ENCODE peak calls at places on chromosomes 6 and 20, in four cellular contexts. One of them, this sample, is unnamed.

GRCh38 chr20:17062712-17063111 is 164.1 kb upstream of the PCSK2 start:
- DNase-seq in K562: no peak
- DNase-seq in HL-60: no peak
- DNase-seq in GM12878: no peak
- DNase-seq in this sample: no peak

GRCh38 chr6:82123632-82124031 is 123.9 kb downstream of the IBTK start:
- DNase-seq in K562: no peak
- DNase-seq in GM12878: no peak
- DNase-seq in HL-60: no peak
- DNase-seq in this sample: no peak

GRCh38 chr6:45491048-45491447 is 113.3 kb upstream of the SUPT3H start:
- DNase-seq in K562: no peak
- DNase-seq in HL-60: no peak
- DNase-seq in GM12878: no peak
- DNase-seq in this sample: no peak

GRCh38 chr20:32731882-32732266 is 11.4 kb downstream of the COMMD7 start:
- DNase-seq in HL-60: peak; percentile 61
- DNase-seq in GM12878: no peak
- DNase-seq in K562: no peak
- DNase-seq in this sample: no peak

GRCh38 chr20:34967421-34967820 is 11.8 kb downstream of the MYH7B start:
- DNase-seq in HL-60: no peak
- DNase-seq in K562: no peak
- DNase-seq in GM12878: no peak
- DNase-seq in this sample: no peak

GRCh38 chr6:72657391-72657790 is 35.5 kb downstream of the KCNQ5 start:
- DNase-seq in HL-60: no peak
- DNase-seq in GM12878: no peak
- DNase-seq in K562: no peak
- DNase-seq in this sample: no peak

GRCh38 chr6:167565884-167566491 is 241.1 kb downstream of the TTLL2 start:
- DNase-seq in HL-60: no peak
- DNase-seq in K562: peak; percentile 32
- DNase-seq in GM12878: no peak
- DNase-seq in this sample: no peak

GRCh38 chr6:156563710-156564109 is 213.5 kb upstream of the ARID1B start:
- DNase-seq in GM12878: no peak
- DNase-seq in K562: no peak
- DNase-seq in HL-60: no peak
- DNase-seq in this sample: no peak

GRCh38 chr6:136751478-136751956 is 40.8 kb downstream of the MAP3K5 start:
- DNase-seq in GM12878: peak; percentile 94
- DNase-seq in K562: no peak
- DNase-seq in HL-60: no peak
- DNase-seq in this sample: peak; percentile 27

GRCh38 chr20:50982372-50982771 is 23.8 kb downstream of the MOCS3 start:
- DNase-seq in K562: no peak
- DNase-seq in HL-60: no peak
- DNase-seq in GM12878: no peak
- DNase-seq in this sample: no peak

GRCh38 chr6:157392927-157393666 is 12.1 kb downstream of the ZDHHC14 start:
- DNase-seq in GM12878: no peak
- DNase-seq in HL-60: no peak
- DNase-seq in K562: peak; percentile 83
- DNase-seq in this sample: no peak

GRCh38 chr6:149464411-149464810 is 20.4 kb downstream of the ZC3H12D start:
- DNase-seq in GM12878: no peak
- DNase-seq in K562: no peak
- DNase-seq in HL-60: no peak
- DNase-seq in this sample: no peak

GRCh38 chr6:139852484-139853140 is 478.2 kb upstream of the CITED2 start:
- DNase-seq in K562: no peak
- DNase-seq in HL-60: no peak
- DNase-seq in GM12878: no peak
- DNase-seq in this sample: no peak

GRCh38 chr20:41170386-41171105 is 33.2 kb downstream of the PLCG1 start:
- DNase-seq in GM12878: no peak
- DNase-seq in HL-60: no peak
- DNase-seq in K562: no peak
- DNase-seq in this sample: no peak

GRCh38 chr6:69881322-69882151 is 15.2 kb downstream of the COL19A1 start:
- DNase-seq in K562: no peak
- DNase-seq in GM12878: peak; percentile 85
- DNase-seq in HL-60: no peak
- DNase-seq in this sample: no peak
- TF ChIP-seq SPI1 in K562: no peak
- TF ChIP-seq SPI1 in GM12878: peak; percentile 85
- TF ChIP-seq SPI1 in HL-60: peak; percentile 77
- TF ChIP-seq SPI1 in this sample: peak; percentile 85

GRCh38 chr6:6723792-6724318 is 135.3 kb downstream of the LY86 start:
- DNase-seq in GM12878: no peak
- DNase-seq in HL-60: no peak
- DNase-seq in K562: no peak
- DNase-seq in this sample: no peak
- TF ChIP-seq SPI1 in GM12878: no peak
- TF ChIP-seq SPI1 in HL-60: peak; percentile 33
- TF ChIP-seq SPI1 in K562: no peak
- TF ChIP-seq SPI1 in this sample: no peak

GRCh38 chr6:128952902-128953301 is 70.0 kb downstream of the LAMA2 start:
- DNase-seq in K562: no peak
- DNase-seq in GM12878: no peak
- DNase-seq in HL-60: no peak
- DNase-seq in this sample: no peak
- TF ChIP-seq SPI1 in K562: no peak
- TF ChIP-seq SPI1 in GM12878: no peak
- TF ChIP-seq SPI1 in HL-60: no peak
- TF ChIP-seq SPI1 in this sample: no peak

GRCh38 chr6:169556758-169557505 is 144.9 kb downstream of the WDR27 start:
- DNase-seq in K562: no peak
- DNase-seq in HL-60: no peak
- DNase-seq in GM12878: peak; percentile 61
- DNase-seq in this sample: peak; percentile 59
- TF ChIP-seq SPI1 in K562: no peak
- TF ChIP-seq SPI1 in HL-60: no peak
- TF ChIP-seq SPI1 in GM12878: no peak
- TF ChIP-seq SPI1 in this sample: no peak

GRCh38 chr20:57596998-57597939 is 23.0 kb downstream of the ZBP1 start:
- DNase-seq in HL-60: no peak
- DNase-seq in K562: peak; percentile 93
- DNase-seq in GM12878: no peak
- DNase-seq in this sample: peak; percentile 93
- TF ChIP-seq SPI1 in HL-60: no peak
- TF ChIP-seq SPI1 in K562: no peak
- TF ChIP-seq SPI1 in GM12878: no peak
- TF ChIP-seq SPI1 in this sample: no peak

This sample was measured in GM12891.